ENCODE peak calls at places on chromosomes 5 and 9, in nine cellular contexts. P is putamen, F is kidney, M is NCI-H1105, C is amniotic epithelial cell, R is mesothelial cell of epicardium, Q is glutamatergic neuron, O is NAMALWA, G is B cell. L is an unnamed sample.

GRCh38 chr9:78280982-78281668 is 15.8 kb upstream of the PSAT1 start:
- DNase-seq in F (peak), O (no peak), R (peak), P (peak), Q (no peak), M (no peak), C (peak), G (no peak), L (no peak)

GRCh38 chr5:68673451-68674180 is 420.2 kb upstream of the SLC30A5 start:
- DNase-seq in C (no peak), F (no peak), G (no peak), R (no peak), Q (no peak), P (no peak), O (no peak), M (no peak), L (no peak)

GRCh38 chr9:113538646-113539430 is 75.3 kb downstream of the RGS3 start:
- DNase-seq in M (no peak), C (no peak), P (no peak), R (no peak), F (no peak), G (no peak), Q (no peak), O (no peak), L (no peak)

GRCh38 chr9:21993007-21993406 is 1.2 kb downstream of the CDKN2A start:
- DNase-seq in F (no peak), G (no peak), Q (no peak), C (no peak), R (no peak), P (no peak), O (peak), M (no peak), L (no peak)

GRCh38 chr9:97478301-97478981 is 23.0 kb upstream of the TMOD1 start:
- DNase-seq in F (no peak), O (no peak), G (no peak), C (no peak), Q (no peak), R (no peak), P (no peak), M (no peak), L (no peak)

GRCh38 chr5:112333236-112333850 is 85.7 kb downstream of the EPB41L4A start:
- DNase-seq in Q (no peak), O (no peak), R (no peak), C (no peak), P (no peak), M (no peak), F (no peak), G (no peak), L (no peak)

GRCh38 chr9:124537926-124538325 is 30.7 kb upstream of the NR5A1 start:
- DNase-seq in O (no peak), C (no peak), F (no peak), G (no peak), M (no peak), P (no peak), R (no peak), Q (no peak), L (no peak)

GRCh38 chr5:89703799-89704198 is 705.8 kb downstream of the CETN3 start:
- DNase-seq in F (no peak), O (no peak), P (no peak), C (no peak), M (no peak), Q (no peak), G (no peak), R (no peak), L (no peak)

GRCh38 chr9:34546834-34547827 is 24.3 kb upstream of the ENHO start:
- DNase-seq in P (peak), G (peak), F (peak), M (peak), C (peak), O (peak), R (peak), Q (peak), L (no peak)

GRCh38 chr9:82891321-82891720 is 171.6 kb downstream of the RASEF start:
- DNase-seq in Q (no peak), P (no peak), M (no peak), F (no peak), G (no peak), C (no peak), R (no peak), O (no peak), L (no peak)

GRCh38 chr9:6048039-6048438 is 32.6 kb upstream of the RANBP6 start:
- DNase-seq in P (no peak), O (no peak), C (no peak), F (no peak), G (no peak), M (no peak), R (no peak), Q (no peak), L (no peak)

GRCh38 chr5:80963966-80964481 is 3.9 kb downstream of the RASGRF2 start:
- DNase-seq in P (no peak), G (no peak), O (no peak), C (peak), M (no peak), R (no peak), F (no peak), Q (no peak), L (no peak)

GRCh38 chr9:33137781-33138264 is 29.3 kb downstream of the B4GALT1 start:
- DNase-seq in F (no peak), O (peak), G (no peak), Q (no peak), C (no peak), M (no peak), R (no peak), P (no peak), L (no peak)

GRCh38 chr5:157290156-157290980 is 24.4 kb downstream of the CYFIP2 start:
- DNase-seq in F (no peak), Q (no peak), C (peak), P (no peak), R (no peak), M (no peak), G (no peak), O (no peak), L (no peak)

GRCh38 chr5:147037517-147038205 is 159.1 kb upstream of the PPP2R2B start:
- DNase-seq in G (no peak), M (no peak), Q (no peak), R (no peak), F (no peak), C (peak), O (no peak), P (no peak), L (no peak)

GRCh38 chr5:159459951-159460538 is 129.8 kb upstream of the IL12B start:
- DNase-seq in Q (no peak), R (no peak), O (peak), G (no peak), F (no peak), P (no peak), M (no peak), C (no peak), L (peak)

GRCh38 chr9:112007575-112008240 is 111.1 kb downstream of the UGCG start:
- DNase-seq in O (no peak), Q (no peak), P (no peak), M (no peak), C (peak), R (no peak), F (no peak), G (no peak), L (no peak)